ENCODE peak calls at places on chromosomes 3 and 15, in nine cellular contexts. B is HT1080; L is cardiac septum; Z is SJCRH30; J is heart left ventricle; H is effector memory CD8-positive, alpha-beta T cell; E is HFFc6; Q is NCI-H1417; K is NCI-H774. X is an unnamed sample.

GRCh38 chr3:15982667-15983145 is 184.9 kb upstream of the ANKRD28 start:
- DNase-seq in H (no peak), Q (peak), J (peak), E (peak), B (peak), Z (peak), L (no peak), K (no peak), X (peak)

GRCh38 chr15:62474771-62475124 is 309.7 kb upstream of the C2CD4B start:
- DNase-seq in J (no peak), L (no peak), Q (no peak), Z (no peak), H (no peak), K (no peak), E (peak), B (no peak), X (no peak)

GRCh38 chr3:131361464-131362421 is 19.8 kb upstream of the NUDT16 start:
- DNase-seq in L (peak), K (peak), Z (no peak), J (peak), E (no peak), B (peak), Q (peak), H (no peak), X (no peak)

GRCh38 chr3:50585919-50586762 is 16.8 kb downstream of the HEMK1 start:
- DNase-seq in H (no peak), Z (no peak), B (no peak), L (no peak), K (no peak), J (no peak), E (no peak), Q (no peak), X (no peak)

GRCh38 chr3:37475435-37475834 is 301.1 kb upstream of the LRRFIP2 start:
- DNase-seq in Q (peak), L (no peak), E (no peak), B (no peak), H (no peak), J (no peak), K (no peak), Z (no peak), X (no peak)

GRCh38 chr3:116939091-116939490 is 229.5 kb downstream of the TUSC7 start:
- DNase-seq in E (no peak), K (no peak), J (no peak), L (no peak), Z (peak), Q (peak), B (peak), H (no peak), X (no peak)

GRCh38 chr3:113498221-113499005 is 16.5 kb downstream of the SPICE1 start:
- DNase-seq in B (peak), Z (no peak), K (no peak), H (no peak), Q (no peak), J (no peak), L (no peak), E (peak), X (no peak)

GRCh38 chr3:88810455-88810854 is 297.0 kb upstream of the EPHA3 start:
- DNase-seq in L (no peak), Z (no peak), E (no peak), K (no peak), H (no peak), J (peak), Q (no peak), B (peak), X (no peak)

GRCh38 chr3:106120334-106120733 is 251.5 kb upstream of the CBLB start:
- DNase-seq in Z (no peak), H (no peak), E (peak), B (peak), L (no peak), K (no peak), Q (no peak), J (no peak), X (no peak)

GRCh38 chr3:139286241-139286640 is 57.6 kb upstream of the MRPS22 start:
- DNase-seq in J (no peak), E (no peak), L (no peak), H (no peak), B (no peak), Q (no peak), Z (no peak), K (no peak), X (no peak)

GRCh38 chr3:126937533-126938432 is 45.1 kb upstream of the PLXNA1 start:
- DNase-seq in K (no peak), Z (no peak), B (peak), Q (peak), L (peak), E (no peak), J (no peak), H (no peak), X (peak)

GRCh38 chr3:94256888-94257813 is 194.3 kb downstream of the NSUN3 start:
- DNase-seq in B (no peak), E (no peak), Q (peak), L (no peak), Z (no peak), H (no peak), J (no peak), K (no peak), X (no peak)

GRCh38 chr3:43418601-43419272 is 132.4 kb downstream of the SNRK start:
- DNase-seq in L (no peak), B (no peak), Z (peak), J (no peak), K (no peak), Q (no peak), H (no peak), E (no peak), X (no peak)